ENCODE peak calls at places on chromosomes 16 and 17, in eight cellular contexts. Q is RWPE2, B is H9, K is H1, Y is mammary epithelial cell, V is right cardiac atrium, A is ascending aorta, Z is hepatocyte. R is an unnamed sample. For H3K4me1, the result is how much of the 10 kb centered on the place peaks cover.

GRCh38 chr16:17412221-17412620 is 58.5 kb downstream of the XYLT1 start:
- DNase-seq in B (no peak), Y (no peak), Q (no peak), A (no peak), K (no peak), Z (no peak), V (no peak), R (no peak)

GRCh38 chr17:68289473-68289872 is 1.5 kb downstream of the SLC16A6 start:
- DNase-seq in Q (no peak), B (no peak), K (no peak), V (no peak), Z (no peak), Y (no peak), A (no peak), R (no peak)

GRCh38 chr17:7041607-7042506 is 2.0 kb downstream of the SLC16A11 start:
- DNase-seq in A (no peak), B (peak), K (no peak), V (peak), Z (peak), Y (no peak), Q (no peak), R (no peak)

GRCh38 chr16:1788095-1788707 is 5.3 kb downstream of the IGFALS start:
- DNase-seq in K (no peak), Y (no peak), Q (peak), Z (no peak), A (no peak), B (no peak), V (peak), R (peak)

GRCh38 chr16:48146710-48147109 is 9.1 kb downstream of the ABCC12 start:
- DNase-seq in A (no peak), Y (no peak), B (no peak), Q (no peak), V (no peak), Z (no peak), K (no peak), R (no peak)

GRCh38 chr16:78206623-78207223 is 107.3 kb downstream of the WWOX start:
- DNase-seq in K (no peak), B (no peak), Z (no peak), V (no peak), Q (no peak), Y (no peak), A (no peak), R (no peak)

GRCh38 chr17:37168731-37169353 is 206.9 kb upstream of the C17orf78 start:
- DNase-seq in V (no peak), Z (no peak), K (no peak), Y (no peak), B (no peak), Q (no peak), A (no peak), R (peak)

GRCh38 chr17:68804777-68805176 is 150.4 kb downstream of the ABCA8 start:
- DNase-seq in A (no peak), V (no peak), K (no peak), Y (no peak), B (no peak), Z (no peak), Q (no peak), R (no peak)

GRCh38 chr16:75250809-75251279 is 580 bp downstream of the BCAR1 start:
- DNase-seq in K (no peak), Q (no peak), Z (peak), B (no peak), V (peak), A (no peak), Y (no peak), R (no peak)

GRCh38 chr17:42913527-42913926 is 12.9 kb downstream of the G6PC1 start:
- DNase-seq in Y (peak), Z (no peak), A (no peak), Q (no peak), V (no peak), B (no peak), K (no peak), R (no peak)

GRCh38 chr17:60229189-60229802 is 79.5 kb downstream of the CA4 start:
- DNase-seq in Y (no peak), A (no peak), Q (no peak), B (no peak), Z (no peak), V (no peak), K (no peak), R (peak)

GRCh38 chr17:38563362-38564253 is 42.1 kb downstream of the SRCIN1 start:
- DNase-seq in B (peak), K (peak), Z (no peak), Q (no peak), Y (no peak), V (no peak), A (no peak), R (no peak)

GRCh38 chr17:78315355-78316114 is 44.3 kb downstream of the SOCS3 start:
- DNase-seq in V (peak), K (peak), Z (peak), B (no peak), A (peak), Q (peak), Y (peak), R (peak)

GRCh38 chr17:32569171-32570080 is 82.6 kb downstream of the CDK5R1 start:
- DNase-seq in B (no peak), A (no peak), K (no peak), V (no peak), Q (peak), Y (peak), Z (no peak), R (peak)

GRCh38 chr16:50613281-50613991 is 65.2 kb downstream of the NKD1 start:
- DNase-seq in Z (peak), Q (no peak), B (no peak), A (no peak), V (peak), K (no peak), Y (no peak), R (no peak)

GRCh38 chr17:5931611-5932010 is 138.6 kb upstream of the WSCD1 start:
- DNase-seq in Q (no peak), A (no peak), Y (peak), V (no peak), K (no peak), B (no peak), Z (peak), R (no peak)

GRCh38 chr17:604719-605118 is 109.9 kb downstream of the VPS53 start:
- DNase-seq in Y (no peak), B (no peak), Q (no peak), A (no peak), Z (no peak), V (no peak), K (no peak), R (no peak)

GRCh38 chr17:67563692-67564228 is 154.0 kb upstream of the NOL11 start:
- DNase-seq in A (no peak), B (no peak), Z (no peak), Q (no peak), V (no peak), K (no peak), Y (no peak), R (no peak)

GRCh38 chr17:79644617-79645016 is 33.8 kb upstream of the RBFOX3 start:
- DNase-seq in A (no peak), Z (no peak), V (no peak), Q (no peak), Y (no peak), K (no peak), B (no peak), R (no peak)

GRCh38 chr16:59593256-59593655 is 859.1 kb upstream of the GOT2 start:
- DNase-seq in B (no peak), A (no peak), Q (no peak), Z (no peak), V (no peak), Y (peak), K (no peak), R (no peak)

GRCh38 chr16:89115216-89115949 is 21.7 kb downstream of the ACSF3 start:
- DNase-seq in Y (peak), B (no peak), Z (no peak), K (no peak), A (peak), V (peak), Q (peak), R (peak)

GRCh38 chr17:42744283-42744805 is 496 bp downstream of the EZH1 start:
- DNase-seq in Q (peak), A (peak), V (peak), Z (peak), B (no peak), K (peak), Y (peak), R (peak)

GRCh38 chr17:31579265-31579664 is 187.8 kb downstream of the RAB11FIP4 start:
- DNase-seq in B (no peak), Z (no peak), K (no peak), V (no peak), Y (peak), Q (no peak), A (no peak), R (peak)

GRCh38 chr17:81508639-81509047 is 4.0 kb downstream of the ACTG1 start:
- DNase-seq in B (peak), Q (peak), K (no peak), Z (no peak), A (no peak), Y (peak), V (peak), R (no peak)

DNA sequence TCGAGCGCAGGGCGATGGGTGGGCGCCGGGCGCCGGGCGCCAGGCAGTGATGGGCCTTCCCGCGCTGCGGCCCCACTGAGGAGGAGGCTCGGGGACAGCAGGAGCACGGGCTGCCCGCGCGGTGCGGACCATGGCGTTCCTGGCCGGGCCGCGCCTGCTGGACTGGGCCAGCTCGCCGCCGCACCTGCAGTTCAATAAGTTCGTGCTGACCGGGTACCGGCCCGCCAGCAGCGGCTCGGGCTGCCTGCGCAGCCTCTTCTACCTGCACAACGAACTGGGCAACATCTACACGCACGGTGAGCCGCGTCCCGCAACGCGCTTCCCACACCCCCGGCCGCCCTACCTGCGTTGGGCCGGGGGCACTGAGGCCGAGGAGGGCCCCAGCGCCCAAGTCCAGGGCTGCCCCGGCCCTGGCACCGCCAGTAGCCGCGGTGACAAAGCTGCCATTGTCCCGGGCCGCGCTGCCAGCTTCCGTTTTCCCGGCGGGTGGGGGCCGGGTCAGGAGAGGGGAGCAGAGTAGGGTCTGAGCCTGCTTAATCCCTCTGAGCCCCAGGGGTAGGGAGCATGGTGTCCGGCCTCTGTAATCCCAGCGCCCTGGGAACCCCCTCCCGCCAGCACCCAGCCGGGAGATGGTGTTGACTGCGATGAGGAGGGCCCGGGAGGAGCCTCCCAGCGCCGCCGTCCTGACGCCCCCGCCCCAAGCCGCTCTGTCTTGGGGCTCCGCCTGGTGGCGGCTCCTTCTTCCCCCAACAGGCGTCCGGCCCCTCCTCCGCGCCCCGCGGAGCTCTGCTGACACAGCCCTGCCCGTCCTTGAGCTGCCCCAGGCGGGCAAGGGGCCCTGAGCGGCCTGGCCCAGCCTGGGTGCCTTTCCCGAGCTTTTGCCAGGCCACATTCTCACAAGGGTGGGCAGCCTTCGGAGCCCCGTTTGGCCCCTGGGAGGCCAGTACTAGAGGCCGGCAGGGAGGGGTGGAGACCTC is 685 bp downstream of the PAQR4 start:
- DNase-seq in Q (peak), Y (peak), Z (peak), A (no peak), K (no peak), V (peak), B (peak), R (peak)
- H3K4me1 ChIP-seq in Q (under half), Y (under half), Z (under half), A (under half), K (under half), V (under half), B (under half), R (under half)

DNA sequence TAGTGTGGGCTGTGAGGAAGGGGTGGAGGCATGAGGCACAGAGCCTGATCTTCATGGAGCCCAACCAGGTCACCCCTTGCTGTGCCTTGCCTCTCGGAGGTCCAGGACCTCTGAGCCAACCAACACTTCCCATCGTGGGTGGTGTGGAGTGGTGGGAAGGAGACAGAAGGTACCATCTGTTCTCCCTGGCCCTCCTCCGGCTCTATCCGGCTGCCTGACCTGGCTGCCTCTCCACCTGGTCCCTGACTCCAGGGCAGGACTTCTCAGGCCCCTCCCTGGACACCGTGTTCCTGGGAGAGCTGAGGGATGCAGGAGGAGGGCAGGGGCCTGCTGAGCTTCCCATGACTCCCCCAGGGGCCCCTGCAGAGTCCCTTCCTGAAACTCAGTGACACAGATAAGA is 3.9 kb downstream of the PDK2 start:
- DNase-seq in V (no peak), Y (no peak), Z (no peak), A (no peak), K (no peak), Q (no peak), B (no peak), R (no peak)
- H3K27ac ChIP-seq in V (peak), Y (no peak), Z (no peak), A (no peak), K (no peak), Q (no peak), B (no peak), R (no peak)

GRCh38 chr17:21034350-21035235 is 8.2 kb downstream of the USP22 start:
- DNase-seq in K (no peak), B (no peak), Q (no peak), A (no peak), Z (no peak), Y (no peak), V (no peak), R (no peak)

GRCh38 chr17:21031756-21032396 is 10.9 kb downstream of the USP22 start:
- DNase-seq in Z (no peak), K (no peak), B (no peak), Y (no peak), Q (no peak), A (no peak), V (no peak), R (peak)

GRCh38 chr17:21030375-21030774 is 12.4 kb downstream of the USP22 start:
- DNase-seq in Q (no peak), Z (no peak), B (no peak), V (no peak), A (no peak), Y (no peak), K (no peak), R (no peak)

GRCh38 chr17:21036361-21036881 is 6.4 kb downstream of the USP22 start:
- DNase-seq in Y (no peak), Q (no peak), B (no peak), A (no peak), K (no peak), V (no peak), Z (no peak), R (peak)

GRCh38 chr17:21033350-21033749 is 9.5 kb downstream of the USP22 start:
- DNase-seq in A (no peak), Z (no peak), Y (no peak), K (no peak), V (no peak), Q (no peak), B (no peak), R (no peak)
- H3K4me1 ChIP-seq in A (half or more), Z (half or more), Y (half or more), K (under half), V (under half), Q (under half), B (under half), R (under half)

GRCh38 chr17:4499431-4500187 is 928 bp downstream of the SPNS2 start:
- DNase-seq in K (no peak), Y (no peak), Z (no peak), Q (no peak), A (no peak), B (peak), V (peak), R (no peak)

GRCh38 chr17:4503283-4504005 is 4.8 kb downstream of the SPNS2 start:
- DNase-seq in Z (no peak), Y (no peak), A (no peak), V (no peak), Q (no peak), K (no peak), B (no peak), R (no peak)

GRCh38 chr17:4500188-4500565 is 1.5 kb downstream of the SPNS2 start:
- DNase-seq in A (no peak), Z (no peak), K (no peak), B (no peak), Q (no peak), Y (no peak), V (no peak), R (no peak)

GRCh38 chr17:4502466-4503154 is 3.9 kb downstream of the SPNS2 start:
- DNase-seq in K (no peak), B (no peak), A (no peak), Y (no peak), Q (no peak), Z (no peak), V (no peak), R (no peak)

DNA sequence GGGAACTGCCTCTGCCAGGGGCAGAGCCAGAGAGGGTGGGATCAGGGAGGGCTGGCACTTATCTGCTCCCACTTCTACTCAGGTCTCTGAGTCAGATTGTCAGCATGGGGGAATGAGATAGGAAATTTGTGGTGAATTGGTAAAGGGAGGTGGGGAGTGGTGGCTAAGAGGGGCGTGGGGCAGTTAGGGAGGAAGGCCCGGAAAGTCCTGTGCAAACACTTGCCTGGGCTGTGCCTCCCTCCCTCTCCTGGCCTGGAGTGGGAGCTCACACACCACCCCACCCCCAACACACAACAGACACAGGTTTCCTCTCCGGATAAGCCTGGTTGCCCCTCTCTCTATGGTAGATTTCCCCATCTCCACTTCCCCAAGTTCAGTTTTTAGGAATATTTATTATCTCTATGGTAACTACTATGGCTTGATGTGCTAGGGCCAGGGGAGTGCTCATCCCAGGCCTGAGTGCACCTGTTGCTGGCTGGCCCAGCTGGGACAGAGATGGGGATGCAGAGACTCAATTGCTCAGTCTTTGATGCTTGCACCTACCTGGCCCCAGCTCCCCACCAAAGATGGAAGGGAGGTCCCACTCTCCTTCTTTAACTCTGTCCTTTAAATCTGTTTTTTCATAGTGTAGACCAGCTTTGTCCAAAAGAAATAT is 2.7 kb downstream of the SPNS2 start:
- DNase-seq in V (no peak), B (no peak), K (no peak), Y (no peak), Z (no peak), Q (no peak), A (no peak), R (no peak)
- H3K27ac ChIP-seq in V (no peak), B (no peak), K (no peak), Y (no peak), Z (no peak), Q (no peak), A (no peak), R (no peak)

GRCh38 chr17:75874323-75875181 is 3.8 kb downstream of the TRIM47 start:
- DNase-seq in K (no peak), V (peak), B (no peak), Y (no peak), Q (no peak), Z (no peak), A (no peak), R (no peak)
- H3K4me1 ChIP-seq in K (under half), V (under half), B (under half), Y (under half), Q (under half), Z (under half), A (half or more), R (under half)

GRCh38 chr17:39604911-39605491 is 2.7 kb downstream of the NEUROD2 start:
- DNase-seq in V (no peak), Y (no peak), B (peak), A (no peak), K (no peak), Q (no peak), Z (no peak), R (no peak)
- H3K27ac ChIP-seq in V (no peak), Y (no peak), B (no peak), A (no peak), K (no peak), Q (no peak), Z (no peak), R (no peak)

DNA sequence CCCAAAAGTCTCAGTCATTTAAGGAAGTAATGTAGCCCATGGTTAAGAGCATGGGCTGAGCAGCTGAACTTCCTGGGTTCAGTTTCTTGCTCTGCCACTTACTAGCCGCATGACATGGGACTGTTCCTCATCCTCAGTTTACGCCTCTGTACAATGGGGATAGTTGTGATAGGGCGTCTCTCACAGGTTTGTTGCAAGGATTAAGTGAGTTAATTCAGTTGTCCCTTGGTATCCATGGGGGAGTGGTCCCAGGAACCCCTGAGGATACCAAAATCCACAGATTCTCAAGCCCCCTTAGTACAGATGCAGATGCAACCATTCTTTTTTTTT is 76.8 kb downstream of the KSR1 start:
- DNase-seq in Z (no peak), V (no peak), Y (no peak), Q (no peak), A (no peak), B (no peak), K (no peak), R (no peak)
- H3K4me1 ChIP-seq in Z (half or more), V (under half), Y (under half), Q (under half), A (under half), B (under half), K (under half), R (under half)

GRCh38 chr17:49404371-49404770 is 10.3 kb downstream of the PHB1 start:
- DNase-seq in K (no peak), A (no peak), Y (no peak), Z (no peak), V (no peak), Q (peak), B (no peak), R (no peak)

GRCh38 chr17:49402706-49403105 is 12.0 kb downstream of the PHB1 start:
- DNase-seq in A (no peak), Q (peak), V (no peak), K (no peak), Y (no peak), B (no peak), Z (no peak), R (peak)

GRCh38 chr17:49399995-49400394 is 14.7 kb downstream of the PHB1 start:
- DNase-seq in K (no peak), Q (no peak), B (no peak), A (no peak), V (no peak), Z (no peak), Y (no peak), R (no peak)

GRCh38 chr17:49403514-49404289 is 11.0 kb downstream of the PHB1 start:
- DNase-seq in V (no peak), K (no peak), A (no peak), Z (no peak), Y (no peak), Q (peak), B (no peak), R (no peak)

GRCh38 chr17:49401971-49402491 is 12.7 kb downstream of the PHB1 start:
- DNase-seq in B (no peak), Y (no peak), Q (peak), K (no peak), V (no peak), Z (no peak), A (no peak), R (no peak)
- H3K27ac ChIP-seq in B (no peak), Y (no peak), Q (no peak), K (peak), V (no peak), Z (no peak), A (no peak), R (no peak)

GRCh38 chr16:57261806-57262205 is 16.7 kb downstream of the ARL2BP start:
- DNase-seq in K (no peak), Y (no peak), V (no peak), Z (no peak), Q (peak), B (no peak), A (no peak), R (no peak)
- H3K4me1 ChIP-seq in K (under half), Y (under half), V (under half), Z (under half), Q (under half), B (under half), A (under half), R (under half)

R was measured in SJCRH30.